ENCODE peak calls at places on chromosomes 16 and 17, in nine cellular contexts. One of them, this sample, is unnamed.

GRCh38 chr17:73278465-73279453 is 17.1 kb upstream of the CPSF4L start:
- DNase-seq in stimulated activated naive CD8-positive, alpha-beta T cell treated with anti-CD3 and anti-CD28 coated beads, Interleukin-15, Interleukin-2, amounts not matched to agents 100 U/mL and 50 U/mL, for 24 hours: no peak
- DNase-seq in COR-L47: peak; percentile 69
- DNase-seq in stimulated activated CD4-positive, alpha-beta T cell treated with anti-CD3 and anti-CD28 coated beads, Interleukin-1b, Interleukin-23, amount 100 ng/mL, for 24 hours: no peak
- DNase-seq in OCI-LY7: no peak
- DNase-seq in IMR-90: no peak
- DNase-seq in stimulated activated CD8-positive, alpha-beta memory T cell treated with anti-CD3 and anti-CD28 coated beads, Interleukin-7, amount 100 ng/mL, for 1 hour: no peak
- DNase-seq in T follicular helper cell: no peak
- DNase-seq in OCI-M1: no peak
- DNase-seq in this sample: peak; percentile 89

GRCh38 chr17:77466140-77466539 is 325.4 kb downstream of the SEC14L1 start:
- DNase-seq in stimulated activated naive CD8-positive, alpha-beta T cell treated with anti-CD3 and anti-CD28 coated beads, Interleukin-15, Interleukin-2, amounts not matched to agents 100 U/mL and 50 U/mL, for 24 hours: no peak
- DNase-seq in COR-L47: no peak
- DNase-seq in stimulated activated CD4-positive, alpha-beta T cell treated with anti-CD3 and anti-CD28 coated beads, Interleukin-1b, Interleukin-23, amount 100 ng/mL, for 24 hours: no peak
- DNase-seq in OCI-LY7: no peak
- DNase-seq in IMR-90: no peak
- DNase-seq in stimulated activated CD8-positive, alpha-beta memory T cell treated with anti-CD3 and anti-CD28 coated beads, Interleukin-7, amount 100 ng/mL, for 1 hour: no peak
- DNase-seq in T follicular helper cell: no peak
- DNase-seq in OCI-M1: no peak
- DNase-seq in this sample: no peak

GRCh38 chr16:3467920-3468319 is 24.4 kb downstream of the NAA60 start:
- DNase-seq in stimulated activated naive CD8-positive, alpha-beta T cell treated with anti-CD3 and anti-CD28 coated beads, Interleukin-15, Interleukin-2, amounts not matched to agents 100 U/mL and 50 U/mL, for 24 hours: no peak
- DNase-seq in COR-L47: no peak
- DNase-seq in stimulated activated CD4-positive, alpha-beta T cell treated with anti-CD3 and anti-CD28 coated beads, Interleukin-1b, Interleukin-23, amount 100 ng/mL, for 24 hours: no peak
- DNase-seq in OCI-LY7: peak; percentile 14
- DNase-seq in IMR-90: peak; percentile 69
- DNase-seq in stimulated activated CD8-positive, alpha-beta memory T cell treated with anti-CD3 and anti-CD28 coated beads, Interleukin-7, amount 100 ng/mL, for 1 hour: no peak
- DNase-seq in T follicular helper cell: no peak
- DNase-seq in OCI-M1: peak; percentile 84
- DNase-seq in this sample: no peak

GRCh38 chr16:58011652-58012051 is 10.4 kb downstream of the USB1 start:
- DNase-seq in stimulated activated naive CD8-positive, alpha-beta T cell treated with anti-CD3 and anti-CD28 coated beads, Interleukin-15, Interleukin-2, amounts not matched to agents 100 U/mL and 50 U/mL, for 24 hours: no peak
- DNase-seq in COR-L47: no peak
- DNase-seq in stimulated activated CD4-positive, alpha-beta T cell treated with anti-CD3 and anti-CD28 coated beads, Interleukin-1b, Interleukin-23, amount 100 ng/mL, for 24 hours: no peak
- DNase-seq in OCI-LY7: no peak
- DNase-seq in IMR-90: peak; percentile 83
- DNase-seq in stimulated activated CD8-positive, alpha-beta memory T cell treated with anti-CD3 and anti-CD28 coated beads, Interleukin-7, amount 100 ng/mL, for 1 hour: no peak
- DNase-seq in T follicular helper cell: no peak
- DNase-seq in OCI-M1: no peak
- DNase-seq in this sample: no peak

GRCh38 chr16:1159325-1159972 is 6.5 kb downstream of the CACNA1H start:
- DNase-seq in stimulated activated naive CD8-positive, alpha-beta T cell treated with anti-CD3 and anti-CD28 coated beads, Interleukin-15, Interleukin-2, amounts not matched to agents 100 U/mL and 50 U/mL, for 24 hours: no peak
- DNase-seq in COR-L47: no peak
- DNase-seq in stimulated activated CD4-positive, alpha-beta T cell treated with anti-CD3 and anti-CD28 coated beads, Interleukin-1b, Interleukin-23, amount 100 ng/mL, for 24 hours: no peak
- DNase-seq in OCI-LY7: no peak
- DNase-seq in IMR-90: no peak
- DNase-seq in stimulated activated CD8-positive, alpha-beta memory T cell treated with anti-CD3 and anti-CD28 coated beads, Interleukin-7, amount 100 ng/mL, for 1 hour: no peak
- DNase-seq in T follicular helper cell: no peak
- DNase-seq in OCI-M1: no peak
- DNase-seq in this sample: no peak

GRCh38 chr16:15782573-15783365 is 74.1 kb downstream of the MYH11 start:
- DNase-seq in stimulated activated naive CD8-positive, alpha-beta T cell treated with anti-CD3 and anti-CD28 coated beads, Interleukin-15, Interleukin-2, amounts not matched to agents 100 U/mL and 50 U/mL, for 24 hours: no peak
- DNase-seq in COR-L47: no peak
- DNase-seq in stimulated activated CD4-positive, alpha-beta T cell treated with anti-CD3 and anti-CD28 coated beads, Interleukin-1b, Interleukin-23, amount 100 ng/mL, for 24 hours: no peak
- DNase-seq in OCI-LY7: no peak
- DNase-seq in IMR-90: peak; percentile 16
- DNase-seq in stimulated activated CD8-positive, alpha-beta memory T cell treated with anti-CD3 and anti-CD28 coated beads, Interleukin-7, amount 100 ng/mL, for 1 hour: no peak
- DNase-seq in T follicular helper cell: no peak
- DNase-seq in OCI-M1: peak; percentile 16
- DNase-seq in this sample: no peak

GRCh38 chr17:29642171-29642611 is 19.5 kb upstream of the CORO6 start:
- DNase-seq in stimulated activated naive CD8-positive, alpha-beta T cell treated with anti-CD3 and anti-CD28 coated beads, Interleukin-15, Interleukin-2, amounts not matched to agents 100 U/mL and 50 U/mL, for 24 hours: no peak
- DNase-seq in COR-L47: no peak
- DNase-seq in stimulated activated CD4-positive, alpha-beta T cell treated with anti-CD3 and anti-CD28 coated beads, Interleukin-1b, Interleukin-23, amount 100 ng/mL, for 24 hours: no peak
- DNase-seq in OCI-LY7: no peak
- DNase-seq in IMR-90: no peak
- DNase-seq in stimulated activated CD8-positive, alpha-beta memory T cell treated with anti-CD3 and anti-CD28 coated beads, Interleukin-7, amount 100 ng/mL, for 1 hour: no peak
- DNase-seq in T follicular helper cell: no peak
- DNase-seq in OCI-M1: no peak
- DNase-seq in this sample: no peak

GRCh38 chr16:2365895-2366294 is 25.4 kb upstream of the ABCA3 start:
- DNase-seq in stimulated activated naive CD8-positive, alpha-beta T cell treated with anti-CD3 and anti-CD28 coated beads, Interleukin-15, Interleukin-2, amounts not matched to agents 100 U/mL and 50 U/mL, for 24 hours: no peak
- DNase-seq in COR-L47: no peak
- DNase-seq in stimulated activated CD4-positive, alpha-beta T cell treated with anti-CD3 and anti-CD28 coated beads, Interleukin-1b, Interleukin-23, amount 100 ng/mL, for 24 hours: no peak
- DNase-seq in OCI-LY7: no peak
- DNase-seq in IMR-90: peak; percentile 70
- DNase-seq in stimulated activated CD8-positive, alpha-beta memory T cell treated with anti-CD3 and anti-CD28 coated beads, Interleukin-7, amount 100 ng/mL, for 1 hour: no peak
- DNase-seq in T follicular helper cell: no peak
- DNase-seq in OCI-M1: no peak
- DNase-seq in this sample: no peak

GRCh38 chr16:17327671-17328335 is 143.0 kb downstream of the XYLT1 start:
- DNase-seq in stimulated activated naive CD8-positive, alpha-beta T cell treated with anti-CD3 and anti-CD28 coated beads, Interleukin-15, Interleukin-2, amounts not matched to agents 100 U/mL and 50 U/mL, for 24 hours: no peak
- DNase-seq in COR-L47: no peak
- DNase-seq in stimulated activated CD4-positive, alpha-beta T cell treated with anti-CD3 and anti-CD28 coated beads, Interleukin-1b, Interleukin-23, amount 100 ng/mL, for 24 hours: no peak
- DNase-seq in OCI-LY7: no peak
- DNase-seq in IMR-90: peak; percentile 8
- DNase-seq in stimulated activated CD8-positive, alpha-beta memory T cell treated with anti-CD3 and anti-CD28 coated beads, Interleukin-7, amount 100 ng/mL, for 1 hour: no peak
- DNase-seq in T follicular helper cell: no peak
- DNase-seq in OCI-M1: no peak
- DNase-seq in this sample: no peak

GRCh38 chr16:84718-85452 is 6.9 kb downstream of the MPG start:
- DNase-seq in stimulated activated naive CD8-positive, alpha-beta T cell treated with anti-CD3 and anti-CD28 coated beads, Interleukin-15, Interleukin-2, amounts not matched to agents 100 U/mL and 50 U/mL, for 24 hours: peak; percentile 79
- DNase-seq in COR-L47: peak; percentile 70
- DNase-seq in stimulated activated CD4-positive, alpha-beta T cell treated with anti-CD3 and anti-CD28 coated beads, Interleukin-1b, Interleukin-23, amount 100 ng/mL, for 24 hours: peak; percentile 9
- DNase-seq in OCI-LY7: peak; percentile 83
- DNase-seq in IMR-90: peak; percentile 96
- DNase-seq in stimulated activated CD8-positive, alpha-beta memory T cell treated with anti-CD3 and anti-CD28 coated beads, Interleukin-7, amount 100 ng/mL, for 1 hour: peak; percentile 14
- DNase-seq in T follicular helper cell: no peak
- DNase-seq in OCI-M1: no peak
- DNase-seq in this sample: peak; percentile 77

GRCh38 chr17:19238167-19238505 is 970 bp downstream of the EPN2 start:
- DNase-seq in stimulated activated naive CD8-positive, alpha-beta T cell treated with anti-CD3 and anti-CD28 coated beads, Interleukin-15, Interleukin-2, amounts not matched to agents 100 U/mL and 50 U/mL, for 24 hours: peak; percentile 16
- DNase-seq in COR-L47: no peak
- DNase-seq in stimulated activated CD4-positive, alpha-beta T cell treated with anti-CD3 and anti-CD28 coated beads, Interleukin-1b, Interleukin-23, amount 100 ng/mL, for 24 hours: no peak
- DNase-seq in OCI-LY7: peak; percentile 20
- DNase-seq in IMR-90: no peak
- DNase-seq in stimulated activated CD8-positive, alpha-beta memory T cell treated with anti-CD3 and anti-CD28 coated beads, Interleukin-7, amount 100 ng/mL, for 1 hour: no peak
- DNase-seq in T follicular helper cell: no peak
- DNase-seq in OCI-M1: peak; percentile 5
- DNase-seq in this sample: peak; percentile 24

GRCh38 chr17:50661795-50662391 is 27.2 kb downstream of the ABCC3 start:
- DNase-seq in stimulated activated naive CD8-positive, alpha-beta T cell treated with anti-CD3 and anti-CD28 coated beads, Interleukin-15, Interleukin-2, amounts not matched to agents 100 U/mL and 50 U/mL, for 24 hours: peak; percentile 13
- DNase-seq in COR-L47: peak; percentile 11
- DNase-seq in stimulated activated CD4-positive, alpha-beta T cell treated with anti-CD3 and anti-CD28 coated beads, Interleukin-1b, Interleukin-23, amount 100 ng/mL, for 24 hours: no peak
- DNase-seq in OCI-LY7: peak; percentile 9
- DNase-seq in IMR-90: peak; percentile 93
- DNase-seq in stimulated activated CD8-positive, alpha-beta memory T cell treated with anti-CD3 and anti-CD28 coated beads, Interleukin-7, amount 100 ng/mL, for 1 hour: no peak
- DNase-seq in T follicular helper cell: no peak
- DNase-seq in OCI-M1: peak; percentile 65
- DNase-seq in this sample: no peak

GRCh38 chr17:27622914-27623313 is 8.1 kb upstream of the LGALS9 start:
- DNase-seq in stimulated activated naive CD8-positive, alpha-beta T cell treated with anti-CD3 and anti-CD28 coated beads, Interleukin-15, Interleukin-2, amounts not matched to agents 100 U/mL and 50 U/mL, for 24 hours: no peak
- DNase-seq in COR-L47: no peak
- DNase-seq in stimulated activated CD4-positive, alpha-beta T cell treated with anti-CD3 and anti-CD28 coated beads, Interleukin-1b, Interleukin-23, amount 100 ng/mL, for 24 hours: no peak
- DNase-seq in OCI-LY7: no peak
- DNase-seq in IMR-90: no peak
- DNase-seq in stimulated activated CD8-positive, alpha-beta memory T cell treated with anti-CD3 and anti-CD28 coated beads, Interleukin-7, amount 100 ng/mL, for 1 hour: no peak
- DNase-seq in T follicular helper cell: no peak
- DNase-seq in OCI-M1: no peak
- DNase-seq in this sample: no peak

GRCh38 chr17:78985395-78985794 is 5.7 kb upstream of the LGALS3BP start:
- DNase-seq in stimulated activated naive CD8-positive, alpha-beta T cell treated with anti-CD3 and anti-CD28 coated beads, Interleukin-15, Interleukin-2, amounts not matched to agents 100 U/mL and 50 U/mL, for 24 hours: no peak
- DNase-seq in COR-L47: no peak
- DNase-seq in stimulated activated CD4-positive, alpha-beta T cell treated with anti-CD3 and anti-CD28 coated beads, Interleukin-1b, Interleukin-23, amount 100 ng/mL, for 24 hours: no peak
- DNase-seq in OCI-LY7: no peak
- DNase-seq in IMR-90: no peak
- DNase-seq in stimulated activated CD8-positive, alpha-beta memory T cell treated with anti-CD3 and anti-CD28 coated beads, Interleukin-7, amount 100 ng/mL, for 1 hour: no peak
- DNase-seq in T follicular helper cell: no peak
- DNase-seq in OCI-M1: no peak
- DNase-seq in this sample: no peak

GRCh38 chr16:28985206-28985605 is 354 bp downstream of the LAT start:
- DNase-seq in stimulated activated naive CD8-positive, alpha-beta T cell treated with anti-CD3 and anti-CD28 coated beads, Interleukin-15, Interleukin-2, amounts not matched to agents 100 U/mL and 50 U/mL, for 24 hours: no peak
- DNase-seq in COR-L47: no peak
- DNase-seq in stimulated activated CD4-positive, alpha-beta T cell treated with anti-CD3 and anti-CD28 coated beads, Interleukin-1b, Interleukin-23, amount 100 ng/mL, for 24 hours: no peak
- DNase-seq in OCI-LY7: no peak
- DNase-seq in IMR-90: no peak
- DNase-seq in stimulated activated CD8-positive, alpha-beta memory T cell treated with anti-CD3 and anti-CD28 coated beads, Interleukin-7, amount 100 ng/mL, for 1 hour: no peak
- DNase-seq in T follicular helper cell: no peak
- DNase-seq in OCI-M1: no peak
- DNase-seq in this sample: no peak